ENCODE peak calls at places on chromosomes 7 and 10, in nine cellular contexts. U is heart right ventricle, I is tibial nerve, F is heart left ventricle, O is thoracic aorta, S is progenitor cell of endocrine pancreas, V is WERI-Rb-1, B is colonic mucosa, N is breast epithelium. P is an unnamed sample.

GRCh38 chr10:127937915-127938440 is 31.1 kb downstream of the PTPRE start:
- DNase-seq in N (no peak), I (no peak), U (no peak), O (no peak), V (no peak), F (no peak), S (no peak), B (no peak), P (no peak)

GRCh38 chr7:40244226-40244625 is 109.4 kb downstream of the SUGCT start:
- DNase-seq in O (no peak), B (no peak), U (no peak), N (no peak), S (no peak), I (no peak), V (no peak), F (no peak), P (no peak)

GRCh38 chr10:74775099-74775498 is 51.3 kb upstream of the KAT6B start:
- DNase-seq in U (no peak), I (no peak), V (no peak), N (no peak), O (no peak), B (no peak), S (no peak), F (no peak), P (no peak)

GRCh38 chr7:2013381-2014311 is 219.1 kb downstream of the MAD1L1 start:
- DNase-seq in N (no peak), V (no peak), O (no peak), U (no peak), B (no peak), F (peak), S (no peak), I (no peak), P (no peak)

GRCh38 chr7:7446616-7447015 is 89.1 kb downstream of the COL28A1 start:
- DNase-seq in I (no peak), V (no peak), B (no peak), S (no peak), O (no peak), N (no peak), U (no peak), F (no peak), P (no peak)

GRCh38 chr7:12578930-12579640 is 8.6 kb downstream of the SCIN start:
- DNase-seq in F (no peak), O (no peak), B (no peak), V (no peak), U (no peak), S (no peak), N (no peak), I (no peak), P (no peak)

GRCh38 chr7:74476546-74477095 is 22.9 kb downstream of the GTF2IRD1 start:
- DNase-seq in U (no peak), V (no peak), O (no peak), S (no peak), N (no peak), F (no peak), I (no peak), B (peak), P (no peak)

GRCh38 chr10:69332278-69333010 is 54.1 kb downstream of the HK1 start:
- DNase-seq in U (no peak), B (peak), O (no peak), S (no peak), I (no peak), N (no peak), F (no peak), V (no peak), P (peak)

GRCh38 chr7:26612742-26613141 is 251.6 kb downstream of the SKAP2 start:
- DNase-seq in U (no peak), S (no peak), O (no peak), V (no peak), I (no peak), B (no peak), N (no peak), F (no peak), P (no peak)

GRCh38 chr10:90846746-90847145 is 11.1 kb downstream of the HTR7 start:
- DNase-seq in I (no peak), O (no peak), N (no peak), F (no peak), V (no peak), U (no peak), S (no peak), B (no peak), P (peak)

GRCh38 chr7:43307522-43307921 is 195.1 kb downstream of the HECW1 start:
- DNase-seq in U (no peak), N (no peak), F (no peak), V (no peak), B (no peak), O (no peak), S (no peak), I (no peak), P (no peak)

GRCh38 chr10:35460852-35461460 is 124.6 kb downstream of the CCNY start:
- DNase-seq in N (no peak), F (no peak), S (no peak), I (no peak), B (no peak), V (no peak), O (no peak), U (no peak), P (no peak)

GRCh38 chr7:158357106-158357897 is 230.3 kb downstream of the PTPRN2 start:
- DNase-seq in S (no peak), O (no peak), B (no peak), V (no peak), I (no peak), F (no peak), N (no peak), U (no peak), P (no peak)

GRCh38 chr10:71740069-71740468 is 20.5 kb upstream of the C10orf105 start:
- DNase-seq in O (no peak), I (peak), N (no peak), V (no peak), F (no peak), B (peak), S (no peak), U (no peak), P (peak)

GRCh38 chr10:62083413-62083794 is 181.9 kb downstream of the ARID5B start:
- DNase-seq in S (no peak), F (no peak), O (no peak), V (no peak), I (no peak), N (no peak), U (peak), B (no peak), P (peak)

GRCh38 chr10:102579206-102579790 is 65.0 kb upstream of the TRIM8 start:
- DNase-seq in S (no peak), F (no peak), I (no peak), B (no peak), N (no peak), O (no peak), U (no peak), V (no peak), P (peak)

GRCh38 chr10:68560916-68561691 is 967 bp downstream of the TET1 start:
- DNase-seq in U (peak), F (no peak), V (peak), I (peak), S (peak), N (no peak), B (no peak), O (no peak), P (no peak)

GRCh38 chr7:13988765-13989137 is 715 bp downstream of the ETV1 start:
- DNase-seq in B (peak), O (no peak), I (peak), N (no peak), S (no peak), F (no peak), U (peak), V (peak), P (peak)

GRCh38 chr7:112080441-112080840 is 125.8 kb downstream of the DOCK4 start:
- DNase-seq in U (no peak), F (no peak), B (no peak), S (no peak), O (no peak), I (peak), V (no peak), N (no peak), P (peak)

GRCh38 chr7:29839302-29839701 is 33.0 kb downstream of the WIPF3 start:
- DNase-seq in F (no peak), I (peak), N (no peak), B (no peak), V (no peak), U (peak), S (no peak), O (no peak), P (peak)

GRCh38 chr7:44617225-44617885 is 10.9 kb downstream of the OGDH start:
- DNase-seq in V (no peak), F (no peak), S (no peak), N (no peak), I (no peak), O (no peak), B (no peak), U (no peak), P (peak)

GRCh38 chr7:140594131-140594691 is 46.4 kb downstream of the DENND2A start:
- DNase-seq in U (peak), S (no peak), N (no peak), O (no peak), I (no peak), F (no peak), B (no peak), V (no peak), P (no peak)

GRCh38 chr7:15839415-15840100 is 153.1 kb upstream of the MEOX2 start:
- DNase-seq in N (no peak), V (no peak), B (no peak), I (peak), S (no peak), F (peak), U (peak), O (no peak), P (peak)

GRCh38 chr7:3134715-3135114 is 91.0 kb upstream of the CARD11 start:
- DNase-seq in F (no peak), I (no peak), O (no peak), B (no peak), S (no peak), V (no peak), U (no peak), N (no peak), P (no peak)

GRCh38 chr10:88730864-88731263 is 24.8 kb downstream of the LIPK start:
- DNase-seq in I (no peak), F (no peak), O (no peak), B (no peak), N (no peak), V (no peak), U (no peak), S (no peak), P (no peak)

GRCh38 chr7:141178486-141179135 is 104.7 kb downstream of the TMEM178B start:
- DNase-seq in F (no peak), I (no peak), S (no peak), U (no peak), N (no peak), B (no peak), O (no peak), V (no peak), P (no peak)

GRCh38 chr10:72792288-72792687 is 100.3 kb downstream of the MCU start:
- DNase-seq in B (no peak), N (no peak), U (no peak), V (no peak), F (no peak), I (no peak), O (no peak), S (no peak), P (no peak)

GRCh38 chr7:13908667-13909382 is 80.6 kb downstream of the ETV1 start:
- DNase-seq in S (no peak), B (no peak), I (no peak), V (no peak), F (no peak), O (no peak), N (no peak), U (no peak), P (no peak)

GRCh38 chr7:42162560-42163325 is 74.3 kb downstream of the GLI3 start:
- DNase-seq in F (no peak), V (no peak), B (no peak), U (no peak), N (no peak), S (no peak), O (no peak), I (no peak), P (no peak)

GRCh38 chr7:22582860-22583640 is 83.1 kb upstream of the STEAP1B start:
- DNase-seq in U (no peak), V (no peak), I (no peak), N (peak), S (no peak), F (no peak), O (no peak), B (no peak), P (peak)

GRCh38 chr7:140526214-140526613 is 46.9 kb upstream of the MKRN1 start:
- DNase-seq in B (no peak), O (no peak), F (no peak), N (no peak), V (no peak), I (no peak), U (no peak), S (no peak), P (no peak)

GRCh38 chr7:3427957-3428356 is 126.9 kb downstream of the SDK1 start:
- DNase-seq in N (no peak), O (no peak), V (no peak), F (no peak), U (no peak), S (no peak), I (no peak), B (no peak), P (no peak)

GRCh38 chr10:102612964-102613275 is 31.4 kb upstream of the TRIM8 start:
- DNase-seq in B (peak), F (no peak), U (no peak), V (no peak), O (no peak), N (no peak), I (no peak), S (no peak), P (no peak)

DNA sequence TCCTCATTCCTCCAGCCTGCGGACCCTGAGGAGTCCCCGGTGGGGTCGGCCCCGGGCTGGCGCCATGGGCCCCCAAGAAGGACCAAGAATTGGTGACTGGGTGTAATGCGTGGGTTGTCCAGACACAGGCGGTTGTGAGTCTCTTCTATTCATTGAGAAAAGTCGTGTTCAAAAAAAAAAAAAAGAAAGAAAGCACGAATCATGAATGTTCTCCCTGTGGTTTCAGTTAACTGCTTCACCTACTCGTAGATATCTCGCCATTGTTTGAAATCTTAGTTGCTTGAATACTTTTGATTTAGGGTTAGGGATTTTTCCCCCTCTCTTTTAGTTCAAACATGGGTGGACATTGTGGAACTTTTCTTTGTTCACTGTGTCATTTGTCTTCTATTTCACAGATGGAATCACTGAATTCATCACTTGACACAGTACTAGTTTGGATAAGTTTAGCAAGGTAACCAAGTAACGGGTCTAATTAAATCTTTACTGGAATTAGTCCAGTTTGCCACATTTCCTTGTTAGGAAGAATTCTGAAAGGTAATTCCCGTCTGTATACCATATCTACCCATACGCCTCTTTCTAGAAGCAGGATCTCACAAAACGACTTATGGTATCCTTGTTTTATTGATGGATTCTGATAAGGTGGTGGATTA is 775 bp downstream of the STARD3NL start:
- DNase-seq in V (no peak), F (no peak), N (no peak), S (no peak), U (no peak), I (no peak), O (no peak), B (no peak), P (peak)
- TF ChIP-seq CTCF in V (peak), F (no peak), N (no peak), S (no peak), U (no peak), I (peak), O (peak), B (no peak), P (peak)

GRCh38 chr10:113822174-113822573 is 31.7 kb downstream of the DCLRE1A start:
- DNase-seq in O (no peak), B (no peak), S (no peak), I (no peak), U (no peak), F (no peak), V (no peak), N (no peak), P (no peak)

GRCh38 chr10:113825791-113826190 is 28.1 kb downstream of the DCLRE1A start:
- DNase-seq in V (no peak), O (no peak), N (no peak), F (no peak), B (no peak), S (no peak), I (no peak), U (no peak), P (no peak)

GRCh38 chr10:113819989-113820388 is 33.9 kb downstream of the DCLRE1A start:
- DNase-seq in I (no peak), V (no peak), B (no peak), S (no peak), U (no peak), F (no peak), O (no peak), N (no peak), P (no peak)

DNA sequence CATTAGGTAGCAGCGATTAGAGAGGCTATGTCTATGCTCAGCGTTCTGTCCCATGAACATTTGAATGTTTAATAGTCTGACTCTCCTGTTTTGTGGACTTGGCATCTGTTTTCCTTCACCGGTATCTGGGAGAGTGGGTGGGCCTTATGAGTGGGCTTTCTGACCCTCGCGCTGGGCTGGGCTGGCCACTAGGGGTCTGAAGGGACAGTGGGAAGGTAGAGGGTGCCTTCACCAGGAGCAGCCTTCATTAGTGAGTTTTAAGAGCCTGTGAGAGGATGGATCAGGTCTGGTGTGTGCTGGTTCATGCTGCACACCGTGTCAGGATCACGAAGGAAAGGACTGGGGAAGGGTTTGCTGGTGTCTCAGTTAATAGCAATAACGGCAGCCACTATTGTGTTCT is 33.4 kb downstream of the DCLRE1A start:
- DNase-seq in U (no peak), F (no peak), O (no peak), S (no peak), B (no peak), N (no peak), V (peak), I (no peak), P (no peak)
- TF ChIP-seq CTCF in U (no peak), F (no peak), O (no peak), S (peak), B (no peak), N (no peak), V (peak), I (no peak), P (no peak)

GRCh38 chr10:26528715-26529393 is 90.7 kb downstream of the APBB1IP start:
- DNase-seq in U (no peak), O (no peak), N (no peak), I (no peak), S (no peak), V (no peak), F (no peak), B (no peak), P (no peak)

DNA sequence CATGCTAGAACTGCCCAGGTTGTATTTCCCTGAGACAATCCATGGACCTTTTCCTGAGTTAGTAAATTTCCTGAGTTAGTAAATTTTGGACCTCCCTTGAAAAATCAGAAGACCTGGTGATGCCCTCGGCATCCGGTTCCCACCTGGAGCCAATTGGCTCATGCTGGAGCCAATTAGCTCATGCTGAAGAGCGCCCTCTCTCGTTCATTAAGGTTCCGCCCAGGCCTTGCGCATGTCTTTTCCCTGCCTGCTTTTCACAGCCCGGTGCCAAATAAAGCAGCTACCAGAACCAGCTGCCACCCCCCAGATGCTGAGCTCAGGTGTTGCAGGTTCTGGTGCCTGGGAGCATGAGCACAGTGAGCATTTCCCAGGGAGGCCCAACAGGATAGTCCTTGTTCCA is 96.2 kb downstream of the APBB1IP start:
- DNase-seq in U (no peak), I (no peak), F (no peak), B (no peak), N (no peak), V (no peak), S (no peak), O (no peak), P (no peak)
- TF ChIP-seq CTCF in U (no peak), I (no peak), F (no peak), B (no peak), N (no peak), V (no peak), S (no peak), O (no peak), P (no peak)

DNA sequence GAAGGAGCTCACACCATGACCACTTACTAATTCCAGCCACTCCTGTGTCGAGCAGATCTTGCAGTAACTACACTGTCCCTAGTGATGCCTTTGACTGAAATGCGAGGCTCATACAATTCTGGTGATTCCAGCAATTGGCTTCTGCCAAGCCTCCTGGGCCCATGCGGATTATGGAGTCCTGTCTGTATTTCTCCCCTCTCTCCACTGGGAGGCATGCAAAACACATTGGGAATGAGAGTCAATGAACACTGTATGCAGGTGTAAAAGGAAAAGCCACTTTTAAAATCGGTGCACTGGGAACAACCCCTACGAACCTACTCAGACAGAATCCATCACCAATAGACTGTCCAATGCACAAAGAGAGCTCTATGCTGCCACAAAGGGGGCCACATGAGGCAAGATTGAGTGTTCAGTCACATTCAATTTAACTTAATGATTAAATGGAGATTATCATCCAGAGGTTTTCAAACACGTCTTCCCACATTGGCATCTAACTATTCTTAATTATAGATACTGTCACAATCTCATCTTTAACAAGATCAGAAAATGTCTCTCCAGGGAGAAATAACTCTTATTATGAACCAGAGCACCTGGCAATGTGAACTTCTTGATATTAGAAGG is 550.6 kb downstream of the GLRX3 start:
- DNase-seq in U (no peak), F (no peak), I (no peak), N (no peak), B (no peak), V (peak), S (no peak), O (no peak), P (no peak)
- TF ChIP-seq CTCF in U (peak), F (no peak), I (no peak), N (no peak), B (no peak), V (peak), S (peak), O (no peak), P (no peak)

DNA sequence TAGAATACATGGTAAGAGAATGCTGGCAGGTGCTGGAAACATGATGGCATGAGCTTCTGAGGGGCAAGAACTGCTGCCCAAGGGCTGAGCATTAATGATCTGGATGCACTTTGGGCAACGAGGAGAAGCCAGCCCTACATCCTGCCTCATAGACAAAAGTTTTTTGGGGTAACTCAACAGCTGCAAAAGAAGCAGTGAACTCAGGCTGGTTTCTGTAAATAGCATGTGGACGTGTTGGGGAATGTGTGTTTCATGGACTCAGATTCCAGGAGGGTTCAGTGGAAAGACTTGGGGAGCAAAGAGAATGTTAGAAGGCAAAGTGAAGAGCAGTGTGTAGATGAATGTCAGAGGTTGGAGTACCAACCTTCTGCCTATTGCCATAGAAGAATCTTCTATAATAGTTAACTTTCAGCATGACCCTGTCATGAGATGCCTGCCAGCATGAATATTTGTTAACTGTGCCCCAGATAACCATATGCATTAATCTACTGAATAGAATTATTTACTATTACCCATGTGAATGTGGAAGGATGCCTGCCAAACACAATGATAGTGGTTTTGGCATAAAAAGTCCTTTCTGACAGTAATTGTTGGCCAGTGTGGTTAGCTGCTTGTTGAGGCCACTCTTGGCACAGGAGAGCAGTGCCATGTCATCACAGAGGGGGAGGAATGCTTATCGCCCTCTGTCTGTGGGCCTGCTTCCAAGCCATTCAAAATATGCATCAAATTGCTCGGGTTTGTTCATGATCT is 165.6 kb downstream of the WNT2 start:
- DNase-seq in U (peak), O (peak), S (no peak), V (no peak), B (no peak), I (peak), F (no peak), N (no peak), P (peak)
- TF ChIP-seq CTCF in U (peak), O (no peak), S (no peak), V (no peak), B (no peak), I (peak), F (no peak), N (no peak), P (peak)